ENCODE peak calls at places on chromosome 18, in four cellular contexts. One of them, this sample, is unnamed. For H3K4me1, the result is how much of the 10 kb centered on the place peaks cover.

GRCh38 chr18:24322594-24323136 is 75.0 kb downstream of the OSBPL1A start:
- DNase-seq in K562: no peak
- DNase-seq in HCT116: no peak
- DNase-seq in HepG2: no peak
- DNase-seq in this sample: no peak

GRCh38 chr18:42360716-42361115 is 405.7 kb downstream of the PIK3C3 start:
- DNase-seq in K562: no peak
- DNase-seq in HCT116: no peak
- DNase-seq in HepG2: no peak
- DNase-seq in this sample: no peak

GRCh38 chr18:48292787-48293409 is 116.3 kb downstream of the ZBTB7C start:
- DNase-seq in K562: no peak
- DNase-seq in HCT116: no peak
- DNase-seq in HepG2: no peak
- DNase-seq in this sample: no peak

GRCh38 chr18:49476664-49477411 is 10.2 kb downstream of the C18orf32 start:
- DNase-seq in K562: no peak
- DNase-seq in HCT116: no peak
- DNase-seq in HepG2: no peak
- DNase-seq in this sample: no peak

GRCh38 chr18:23799540-23799939 is 110.3 kb downstream of the LAMA3 start:
- DNase-seq in K562: no peak
- DNase-seq in HCT116: no peak
- DNase-seq in HepG2: no peak
- DNase-seq in this sample: no peak

GRCh38 chr18:49495480-49495879 is 8.4 kb upstream of the C18orf32 start:
- DNase-seq in K562: no peak
- DNase-seq in HCT116: no peak
- DNase-seq in HepG2: no peak
- DNase-seq in this sample: no peak

GRCh38 chr18:37611623-37612279 is 46.2 kb upstream of the CELF4 start:
- DNase-seq in K562: no peak
- DNase-seq in HCT116: no peak
- DNase-seq in HepG2: no peak
- DNase-seq in this sample: no peak

GRCh38 chr18:657998-658946 is 819 bp downstream of the TYMS start:
- DNase-seq in K562: peak
- DNase-seq in HCT116: peak
- DNase-seq in HepG2: peak
- DNase-seq in this sample: no peak

GRCh38 chr18:53153281-53153680 is 813.3 kb downstream of the DCC start:
- DNase-seq in K562: no peak
- DNase-seq in HCT116: no peak
- DNase-seq in HepG2: peak
- DNase-seq in this sample: no peak

GRCh38 chr18:11310476-11311086 is 161.2 kb upstream of the PIEZO2 start:
- DNase-seq in K562: peak
- DNase-seq in HCT116: peak
- DNase-seq in HepG2: peak
- DNase-seq in this sample: peak

GRCh38 chr18:31274915-31275314 is 43.0 kb upstream of the DSG1 start:
- DNase-seq in K562: no peak
- DNase-seq in HCT116: peak
- DNase-seq in HepG2: peak
- DNase-seq in this sample: no peak

GRCh38 chr18:42883177-42883576 is 232.3 kb downstream of the RIT2 start:
- DNase-seq in K562: no peak
- DNase-seq in HCT116: no peak
- DNase-seq in HepG2: no peak
- DNase-seq in this sample: no peak

GRCh38 chr18:26185267-26185666 is 41.0 kb upstream of the TAF4B start:
- DNase-seq in K562: no peak
- DNase-seq in HCT116: peak
- DNase-seq in HepG2: peak
- DNase-seq in this sample: no peak

GRCh38 chr18:60146220-60146960 is 226.2 kb downstream of the MC4R start:
- DNase-seq in K562: peak
- DNase-seq in HCT116: no peak
- DNase-seq in HepG2: no peak
- DNase-seq in this sample: no peak

GRCh38 chr18:23498877-23499570 is 4.3 kb upstream of the RMC1 start:
- DNase-seq in K562: peak
- DNase-seq in HCT116: peak
- DNase-seq in HepG2: peak
- DNase-seq in this sample: peak

GRCh38 chr18:51029694-51030536 is at the start of gene SMAD4:
- DNase-seq in K562: peak
- DNase-seq in HCT116: peak
- DNase-seq in HepG2: peak
- DNase-seq in this sample: peak

GRCh38 chr18:51029378-51029693 is 677 bp upstream of the SMAD4 start:
- DNase-seq in K562: no peak
- DNase-seq in HCT116: no peak
- DNase-seq in HepG2: no peak
- DNase-seq in this sample: no peak

GRCh38 chr18:51028201-51028805 is 1.7 kb upstream of the SMAD4 start:
- DNase-seq in K562: no peak
- DNase-seq in HCT116: peak
- DNase-seq in HepG2: peak
- DNase-seq in this sample: no peak

GRCh38 chr18:51030537-51031258 is 685 bp downstream of the SMAD4 start:
- DNase-seq in K562: peak
- DNase-seq in HCT116: no peak
- DNase-seq in HepG2: peak
- DNase-seq in this sample: no peak

GRCh38 chr18:51032193-51032592 is 2.2 kb downstream of the SMAD4 start:
- DNase-seq in K562: no peak
- DNase-seq in HCT116: no peak
- DNase-seq in HepG2: no peak
- DNase-seq in this sample: no peak
- H3K4me3 ChIP-seq in K562: peak
- H3K4me3 ChIP-seq in HCT116: no peak
- H3K4me3 ChIP-seq in HepG2: peak
- H3K4me3 ChIP-seq in this sample: peak

GRCh38 chr18:79769698-79770500 is 27.8 kb upstream of the KCNG2 start:
- DNase-seq in K562: no peak
- DNase-seq in HCT116: no peak
- DNase-seq in HepG2: no peak
- DNase-seq in this sample: no peak
- H3K4me1 ChIP-seq in K562: under half
- H3K4me1 ChIP-seq in HCT116: under half
- H3K4me1 ChIP-seq in HepG2: under half
- H3K4me1 ChIP-seq in this sample: under half

DNA sequence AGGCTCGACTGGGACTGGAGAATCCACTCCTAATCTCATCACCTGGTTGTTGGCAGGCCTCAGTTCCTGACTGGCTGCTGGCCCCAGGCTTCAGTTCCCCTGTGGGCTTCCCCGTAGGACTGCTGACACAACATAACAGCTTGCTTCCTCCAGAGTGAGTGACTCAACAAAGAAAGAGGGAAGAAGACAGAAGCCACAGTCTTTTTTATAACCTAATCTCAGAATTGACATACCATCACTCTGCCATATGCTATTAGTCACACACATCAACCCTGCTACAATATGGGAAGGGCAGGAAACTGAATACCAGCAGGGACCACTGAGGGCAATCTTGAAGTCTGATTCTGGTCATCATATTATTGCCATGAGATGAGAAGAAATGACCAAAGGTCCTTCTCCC is 76.8 kb upstream of the SLC14A2 start:
- DNase-seq in K562: no peak
- DNase-seq in HCT116: no peak
- DNase-seq in HepG2: no peak
- DNase-seq in this sample: no peak
- TF ChIP-seq TCF7L2 in K562: no peak
- TF ChIP-seq TCF7L2 in HCT116: no peak
- TF ChIP-seq TCF7L2 in HepG2: no peak
- TF ChIP-seq TCF7L2 in this sample: no peak

DNA sequence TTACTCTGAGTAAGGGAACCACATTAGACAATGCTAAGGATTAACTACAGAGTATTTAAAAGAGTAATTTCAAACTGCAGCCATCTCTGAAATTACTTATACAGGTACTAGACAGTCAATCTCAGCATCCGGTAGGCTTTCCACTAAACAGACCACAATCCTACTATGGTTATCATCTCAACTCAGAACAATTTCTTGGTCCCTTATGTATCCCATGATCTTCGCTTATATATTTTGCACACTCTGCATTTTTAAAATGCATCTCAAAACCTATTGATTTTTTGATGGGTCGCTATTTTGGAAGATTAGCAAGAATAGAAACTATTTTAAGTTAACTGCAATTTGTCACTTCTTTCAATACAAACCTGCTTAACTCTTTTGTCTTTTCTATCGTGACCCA is 1.4 kb downstream of the PPP4R1 start:
- DNase-seq in K562: no peak
- DNase-seq in HCT116: no peak
- DNase-seq in HepG2: no peak
- DNase-seq in this sample: no peak
- H3K4me3 ChIP-seq in K562: peak
- H3K4me3 ChIP-seq in HCT116: peak
- H3K4me3 ChIP-seq in HepG2: peak
- H3K4me3 ChIP-seq in this sample: peak

GRCh38 chr18:34805117-34805882 is 95.2 kb downstream of the DTNA start:
- DNase-seq in K562: no peak
- DNase-seq in HCT116: no peak
- DNase-seq in HepG2: no peak
- DNase-seq in this sample: no peak

GRCh38 chr18:34806527-34806926 is 96.4 kb downstream of the DTNA start:
- DNase-seq in K562: no peak
- DNase-seq in HCT116: no peak
- DNase-seq in HepG2: no peak
- DNase-seq in this sample: no peak

GRCh38 chr18:34808389-34808788 is 98.3 kb downstream of the DTNA start:
- DNase-seq in K562: no peak
- DNase-seq in HCT116: no peak
- DNase-seq in HepG2: peak
- DNase-seq in this sample: no peak

GRCh38 chr18:34809697-34810096 is 99.6 kb downstream of the DTNA start:
- DNase-seq in K562: peak
- DNase-seq in HCT116: peak
- DNase-seq in HepG2: peak
- DNase-seq in this sample: peak

GRCh38 chr18:34807106-34807796 is 97.2 kb downstream of the DTNA start:
- DNase-seq in K562: no peak
- DNase-seq in HCT116: peak
- DNase-seq in HepG2: peak
- DNase-seq in this sample: no peak
- H3K4me1 ChIP-seq in K562: under half
- H3K4me1 ChIP-seq in HCT116: under half
- H3K4me1 ChIP-seq in HepG2: under half
- H3K4me1 ChIP-seq in this sample: under half

DNA sequence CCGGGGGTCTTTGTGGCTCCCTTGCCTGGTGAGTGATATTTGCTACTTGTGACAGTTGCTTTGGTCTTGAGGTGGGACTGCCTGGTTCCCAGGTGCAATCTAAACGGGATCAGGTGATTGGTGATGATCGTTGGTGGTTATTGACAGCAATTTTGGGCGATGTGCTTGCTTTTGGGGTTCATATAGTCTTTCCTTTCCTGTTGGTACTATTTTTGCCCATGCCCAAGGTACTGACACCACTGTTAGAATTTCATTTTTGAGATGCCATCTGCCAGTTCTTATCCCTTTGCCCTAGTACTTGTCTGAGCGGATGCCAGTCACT is 573 bp downstream of the WDR7 start:
- DNase-seq in K562: no peak
- DNase-seq in HCT116: no peak
- DNase-seq in HepG2: no peak
- DNase-seq in this sample: no peak
- TF ChIP-seq TCF7L2 in K562: no peak
- TF ChIP-seq TCF7L2 in HCT116: no peak
- TF ChIP-seq TCF7L2 in HepG2: no peak
- TF ChIP-seq TCF7L2 in this sample: no peak

GRCh38 chr18:41227993-41228392 is 727.0 kb upstream of the PIK3C3 start:
- DNase-seq in K562: no peak
- DNase-seq in HCT116: no peak
- DNase-seq in HepG2: no peak
- DNase-seq in this sample: no peak
- H3K4me3 ChIP-seq in K562: no peak
- H3K4me3 ChIP-seq in HCT116: no peak
- H3K4me3 ChIP-seq in HepG2: no peak
- H3K4me3 ChIP-seq in this sample: no peak

GRCh38 chr18:58314284-58314683 is 270.3 kb downstream of the NEDD4L start:
- DNase-seq in K562: no peak
- DNase-seq in HCT116: peak
- DNase-seq in HepG2: peak
- DNase-seq in this sample: no peak
- H3K4me1 ChIP-seq in K562: under half
- H3K4me1 ChIP-seq in HCT116: half or more
- H3K4me1 ChIP-seq in HepG2: half or more
- H3K4me1 ChIP-seq in this sample: under half

DNA sequence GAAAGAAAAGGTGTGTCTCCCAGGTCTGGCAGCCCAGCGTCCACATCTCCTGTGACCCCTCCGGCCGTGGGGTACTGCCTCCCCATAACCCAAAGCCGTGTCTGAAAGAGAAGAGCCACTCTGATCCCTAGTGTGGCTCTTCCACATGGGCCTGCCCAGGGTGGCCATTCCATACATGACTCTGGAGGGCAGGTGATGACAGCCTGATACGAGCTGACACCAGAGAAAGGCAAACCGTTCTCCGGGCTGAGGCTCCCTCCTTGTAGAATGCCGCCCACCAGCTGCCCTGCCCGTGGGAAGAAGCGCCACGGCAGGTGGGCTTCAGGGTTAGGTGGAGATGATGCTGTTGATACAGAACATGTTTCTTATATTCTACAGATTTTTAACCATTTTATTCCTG is 451.6 kb upstream of the SALL3 start:
- DNase-seq in K562: no peak
- DNase-seq in HCT116: no peak
- DNase-seq in HepG2: no peak
- DNase-seq in this sample: no peak
- TF ChIP-seq TCF7L2 in K562: no peak
- TF ChIP-seq TCF7L2 in HCT116: no peak
- TF ChIP-seq TCF7L2 in HepG2: no peak
- TF ChIP-seq TCF7L2 in this sample: no peak

DNA sequence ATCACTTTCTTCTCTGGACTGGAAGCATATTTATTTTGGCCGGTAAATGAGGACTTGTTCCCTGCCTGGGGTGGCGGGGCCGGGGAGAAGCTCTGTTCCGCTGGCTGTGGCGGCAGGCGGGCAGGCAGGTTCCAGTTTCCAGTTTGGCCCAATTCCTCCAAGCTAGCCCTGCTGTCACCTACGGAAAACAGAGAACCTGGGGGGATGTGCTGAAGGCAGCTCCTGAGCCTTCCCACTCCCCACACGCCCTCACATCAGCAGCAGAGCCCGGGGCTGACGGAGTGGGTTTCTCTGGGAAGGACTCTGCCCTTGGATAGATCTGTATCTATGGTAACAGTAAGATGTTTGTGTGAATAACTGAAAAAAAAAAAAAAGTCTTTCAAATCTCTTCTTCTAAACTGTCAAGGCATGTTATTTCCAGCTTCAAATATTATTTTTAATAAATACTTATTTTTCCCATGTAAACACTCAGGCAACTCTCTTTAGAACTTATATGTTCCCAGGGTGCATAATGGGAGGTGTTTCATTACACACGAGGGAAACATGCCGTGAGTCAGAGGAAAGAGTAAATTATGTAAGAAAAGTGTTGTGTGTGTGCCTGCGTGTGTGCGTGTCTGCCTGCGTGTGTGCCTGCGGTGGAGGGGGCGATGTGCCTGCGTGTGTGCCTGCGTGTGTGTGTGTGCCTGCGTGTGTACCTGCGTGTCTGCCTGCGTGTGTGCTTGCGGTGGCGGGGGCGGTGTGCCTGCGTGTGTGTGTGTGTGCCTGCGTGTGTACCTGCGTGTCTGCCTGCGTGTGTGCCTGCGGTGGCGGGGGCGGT is 116.1 kb upstream of the ZNF516 start:
- DNase-seq in K562: no peak
- DNase-seq in HCT116: no peak
- DNase-seq in HepG2: no peak
- DNase-seq in this sample: no peak
- H3K4me3 ChIP-seq in K562: no peak
- H3K4me3 ChIP-seq in HCT116: no peak
- H3K4me3 ChIP-seq in HepG2: peak
- H3K4me3 ChIP-seq in this sample: no peak